ENCODE peak calls at places on chromosomes 12 and 14, in four cellular contexts. X is anterior cingulate cortex; R is stimulated activated CD8-positive, alpha-beta memory T cell treated with anti-CD3 and anti-CD28 coated beads, Interleukin-2, amount 100 ng/mL, for 1 hour; N is ELF-1. J is an unnamed sample.

GRCh38 chr12:51631021-51631420 is 40.0 kb downstream of the SCN8A start:
- DNase-seq in X (no peak), R (no peak), N (peak; percentile 28), J (no peak)

GRCh38 chr12:27705263-27705662 is 5.4 kb upstream of the MRPS35 start:
- DNase-seq in R (no peak), N (peak; percentile 49), X (no peak), J (no peak)

GRCh38 chr14:56064513-56064912 is 53.7 kb upstream of the PELI2 start:
- DNase-seq in X (no peak), N (no peak), R (no peak), J (no peak)

GRCh38 chr14:69368381-69368780 is 29.7 kb downstream of the ERH start:
- DNase-seq in N (no peak), X (no peak), R (no peak), J (no peak)

GRCh38 chr14:36756221-36756620 is 94.6 kb downstream of the PAX9 start:
- DNase-seq in R (no peak), X (no peak), N (no peak), J (no peak)

GRCh38 chr12:6916426-6917200 is 2.2 kb downstream of the ENO2 start:
- DNase-seq in X (no peak), R (no peak), N (no peak), J (no peak)

GRCh38 chr14:32258574-32258973 is 55.5 kb upstream of the RNU6-8 start:
- DNase-seq in X (no peak), N (no peak), R (no peak), J (no peak)

GRCh38 chr12:66831495-66831894 is 152.6 kb upstream of the GRIP1 start:
- DNase-seq in N (no peak), X (no peak), R (no peak), J (no peak)

GRCh38 chr14:57326253-57326652 is 57.5 kb downstream of the AP5M1 start:
- DNase-seq in R (no peak), X (no peak), N (no peak), J (no peak)

GRCh38 chr12:13241833-13242232 is 45.3 kb downstream of the EMP1 start:
- DNase-seq in R (no peak), N (no peak), X (no peak), J (no peak)

GRCh38 chr14:91980157-91980556 is 32.7 kb upstream of the FBLN5 start:
- DNase-seq in N (no peak), X (no peak), R (no peak), J (no peak)

GRCh38 chr12:98238513-98238912 is 276.9 kb upstream of the TMPO start:
- DNase-seq in N (no peak), X (no peak), R (no peak), J (no peak)

GRCh38 chr14:35340616-35341453 is 48.7 kb downstream of the PSMA6 start:
- DNase-seq in R (no peak), X (no peak), N (no peak), J (no peak)

GRCh38 chr12:7101694-7102131 is 7.3 kb downstream of the C1RL start:
- DNase-seq in N (no peak), R (no peak), X (no peak), J (no peak)

GRCh38 chr12:24909667-24910066 is 39.2 kb downstream of the BCAT1 start:
- DNase-seq in N (no peak), X (no peak), R (no peak), J (no peak)

GRCh38 chr12:4817813-4818212 is 91.9 kb upstream of the KCNA1 start:
- DNase-seq in X (peak; percentile 42), R (no peak), N (no peak), J (no peak)

GRCh38 chr12:120708646-120709045 is 1.6 kb upstream of the UNC119B start:
- DNase-seq in R (no peak), N (no peak), X (no peak), J (no peak)